ENCODE peak calls at places on chromosomes 4 and X, in seven cellular contexts. Z, B, A, J, D, V and H are unnamed samples.

GRCh38 chr4:152640058-152640921 is 39.5 kb downstream of the TMEM154 start:
- DNase-seq in Z (peak; percentile 30), B (no peak), A (no peak), J (no peak), D (no peak), V (no peak), H (no peak)

GRCh38 chr4:123478859-123479345 is 82.3 kb downstream of the SPRY1 start:
- DNase-seq in Z (no peak), B (no peak), A (no peak), J (no peak), D (no peak), V (peak; percentile 11), H (peak; percentile 33)

GRCh38 chr4:146255874-146256273 is 41.5 kb downstream of the REELD1 start:
- DNase-seq in Z (peak; percentile 36), B (no peak), A (peak; percentile 15), J (no peak), D (no peak), V (no peak), H (peak; percentile 87)

GRCh38 chrX:85244411-85245210 is 820 bp downstream of the ZNF711 start:
- DNase-seq in Z (peak; percentile 30), B (no peak), A (no peak), J (no peak), D (no peak), V (no peak), H (no peak)

GRCh38 chrX:30973784-30974427 is 84.9 kb upstream of the TAB3 start:
- DNase-seq in Z (no peak), B (no peak), A (no peak), J (no peak), D (no peak), V (no peak), H (no peak)

GRCh38 chrX:137313627-137314026 is 252.3 kb upstream of the ZIC3 start:
- DNase-seq in Z (no peak), B (no peak), A (no peak), J (no peak), D (no peak), V (no peak), H (no peak)

GRCh38 chr4:83197555-83198235 is 83.2 kb upstream of the PLAC8 start:
- DNase-seq in Z (no peak), B (peak; percentile 50), A (no peak), J (no peak), D (no peak), V (no peak), H (no peak)

GRCh38 chr4:101274888-101275752 is 72.2 kb downstream of the PPP3CA start:
- DNase-seq in Z (no peak), B (no peak), A (no peak), J (no peak), D (no peak), V (no peak), H (no peak)

GRCh38 chr4:5378002-5378401 is 326.7 kb downstream of the STK32B start:
- DNase-seq in Z (no peak), B (no peak), A (no peak), J (no peak), D (no peak), V (no peak), H (no peak)

GRCh38 chr4:40395166-40395900 is 60.2 kb downstream of the CHRNA9 start:
- DNase-seq in Z (no peak), B (no peak), A (no peak), J (no peak), D (no peak), V (no peak), H (no peak)

GRCh38 chrX:49876750-49877149 is 2.5 kb upstream of the USP27X start:
- DNase-seq in Z (peak; percentile 39), B (no peak), A (no peak), J (no peak), D (no peak), V (no peak), H (peak; percentile 26)

GRCh38 chr4:168586926-168587325 is 90.1 kb downstream of the PALLD start:
- DNase-seq in Z (no peak), B (no peak), A (no peak), J (no peak), D (no peak), V (no peak), H (no peak)

GRCh38 chrX:111095974-111096870 is at the start of gene PAK3:
- DNase-seq in Z (peak; percentile 1), B (peak; percentile 29), A (peak; percentile 8), J (peak; percentile 49), D (no peak), V (peak; percentile 12), H (peak; percentile 7)

GRCh38 chr4:144295286-144295995 is 154.9 kb upstream of the GYPA start:
- DNase-seq in Z (peak; percentile 4), B (no peak), A (no peak), J (no peak), D (no peak), V (no peak), H (peak; percentile 17)

GRCh38 chr4:1373892-1374705 is 27.1 kb downstream of the UVSSA start:
- DNase-seq in Z (no peak), B (peak; percentile 12), A (no peak), J (no peak), D (no peak), V (no peak), H (no peak)

GRCh38 chr4:122830392-122831095 is 3.9 kb downstream of the FGF2 start:
- DNase-seq in Z (no peak), B (no peak), A (no peak), J (no peak), D (no peak), V (no peak), H (no peak)

GRCh38 chrX:21056636-21057035 is 317.6 kb upstream of the CNKSR2 start:
- DNase-seq in Z (no peak), B (no peak), A (no peak), J (no peak), D (no peak), V (no peak), H (no peak)

GRCh38 chr4:139416073-139416673 is 37.7 kb upstream of the RAB33B start:
- DNase-seq in Z (peak; percentile 58), B (no peak), A (peak; percentile 32), J (no peak), D (no peak), V (no peak), H (peak; percentile 16)

GRCh38 chrX:120308959-120309872 is 2.0 kb downstream of the TMEM255A start:
- DNase-seq in Z (peak; percentile 29), B (peak; percentile 63), A (peak; percentile 0), J (no peak), D (peak; percentile 78), V (peak; percentile 6), H (peak; percentile 43)

GRCh38 chrX:122565952-122566351 is 618.1 kb upstream of the GRIA3 start:
- DNase-seq in Z (no peak), B (peak; percentile 28), A (peak; percentile 24), J (no peak), D (no peak), V (no peak), H (peak; percentile 85)

GRCh38 chr4:42150653-42151567 is 1.5 kb downstream of the BEND4 start:
- DNase-seq in Z (no peak), B (no peak), A (no peak), J (no peak), D (no peak), V (no peak), H (no peak)

GRCh38 chr4:42148453-42148852 is 4.0 kb downstream of the BEND4 start:
- DNase-seq in Z (no peak), B (no peak), A (no peak), J (no peak), D (no peak), V (no peak), H (no peak)

GRCh38 chr4:42151568-42152506 is 618 bp downstream of the BEND4 start:
- DNase-seq in Z (peak; percentile 6), B (no peak), A (no peak), J (no peak), D (peak; percentile 49), V (no peak), H (no peak)

GRCh38 chr4:42149004-42149403 is 3.5 kb downstream of the BEND4 start:
- DNase-seq in Z (no peak), B (no peak), A (no peak), J (no peak), D (no peak), V (no peak), H (no peak)

GRCh38 chr4:42152507-42153504 is at the start of gene BEND4:
- DNase-seq in Z (no peak), B (no peak), A (no peak), J (no peak), D (no peak), V (no peak), H (no peak)
- H3K4me3 ChIP-seq in Z (peak within 1 kb of the TSS; percentile 16), B (peak within 1 kb of the TSS; percentile 53), A (peak within 1 kb of the TSS; percentile 7), J (peak within 1 kb of the TSS; percentile 67), D (peak within 1 kb of the TSS; percentile 56), V (peak within 1 kb of the TSS; percentile 37), H (peak within 1 kb of the TSS; percentile 34)

GRCh38 chr4:70681730-70682129 is 6.6 kb upstream of the UTP3 start:
- DNase-seq in Z (no peak), B (no peak), A (no peak), J (no peak), D (no peak), V (no peak), H (no peak)
- H3K27ac ChIP-seq in Z (no peak overlapping the region), B (no peak overlapping the region), A (no peak overlapping the region), J (no peak overlapping the region), D (no peak overlapping the region), V (no peak overlapping the region), H (no peak overlapping the region)

GRCh38 chrX:135432881-135433521 is 11.3 kb downstream of the SMIM10L2A start:
- DNase-seq in Z (no peak), B (no peak), A (no peak), J (peak; percentile 52), D (no peak), V (no peak), H (no peak)
- H3K27me3 ChIP-seq in Z (no peaks in the 10 kb centered on the region), B (no peaks in the 10 kb centered on the region), A (no peaks in the 10 kb centered on the region), J (no peaks in the 10 kb centered on the region), D (peaks cover 6% of the 10 kb centered on the region), V (no peaks in the 10 kb centered on the region), H (no peaks in the 10 kb centered on the region)

GRCh38 chrX:79365591-79365990 is 1.5 kb downstream of the ITM2A start:
- DNase-seq in Z (no peak), B (no peak), A (no peak), J (no peak), D (no peak), V (no peak), H (no peak)
- H3K4me3 ChIP-seq in Z (no peak overlapping the region), B (peak overlapping the region; percentile 64), A (no peak overlapping the region), J (peak overlapping the region; percentile 70), D (peak overlapping the region; percentile 56), V (peak overlapping the region; percentile 35), H (no peak overlapping the region)

DNA sequence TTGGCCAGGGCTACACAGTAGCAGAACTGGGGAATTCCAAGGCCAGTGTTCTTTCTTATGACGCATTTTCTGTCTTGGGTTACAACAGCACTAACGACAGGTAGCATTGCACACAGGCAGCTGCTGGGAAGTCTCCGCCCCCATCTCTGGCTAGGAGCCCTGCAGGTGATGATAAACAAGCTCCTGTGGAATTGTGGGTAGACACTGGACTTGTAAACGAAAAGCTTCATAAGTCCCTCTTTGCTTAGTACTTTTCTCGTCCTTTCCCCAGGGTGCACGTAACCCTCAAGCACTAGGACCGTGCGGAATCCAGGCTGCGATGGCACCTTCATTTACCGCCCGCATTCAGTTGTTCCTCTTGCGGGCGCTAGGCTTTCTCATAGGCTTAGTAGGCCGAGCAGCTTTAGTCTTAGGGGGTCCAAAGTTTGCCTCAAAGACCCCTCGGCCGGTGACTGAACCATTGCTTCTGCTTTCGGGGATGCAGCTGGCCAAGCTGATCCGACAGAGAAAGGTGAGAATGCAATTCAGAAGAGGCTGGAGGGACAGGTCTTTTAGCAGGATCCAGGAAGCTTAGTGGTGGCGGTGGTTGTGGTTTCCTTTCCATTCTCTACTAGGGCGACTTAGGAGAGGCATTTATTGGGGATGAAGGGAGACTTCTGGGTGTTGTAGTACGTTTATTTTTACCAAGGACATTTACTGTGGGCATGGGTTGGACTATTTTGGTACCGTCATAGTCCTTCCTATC is at the start of gene FAAH2:
- DNase-seq in Z (peak; percentile 1), B (no peak), A (no peak), J (no peak), D (peak; percentile 21), V (no peak), H (no peak)
- H3K27ac ChIP-seq in Z (no peak within 1 kb of the TSS), B (no peak within 1 kb of the TSS), A (no peak within 1 kb of the TSS), J (no peak within 1 kb of the TSS), D (no peak within 1 kb of the TSS), V (no peak within 1 kb of the TSS), H (no peak within 1 kb of the TSS)